ENCODE peak calls at places on chromosomes 16 and 17, in five cellular contexts. M is neural crest cell, A is RWPE1, W is A172, J is GM19239. S is an unnamed sample.

GRCh38 chr17:57819273-57819672 is 30.6 kb downstream of the MRPS23 start:
- DNase-seq in J (no peak), W (no peak), A (peak; percentile 24), M (no peak), S (no peak)

GRCh38 chr16:57372372-57373116 is at the start of gene CX3CL1:
- DNase-seq in J (no peak), A (no peak), W (peak; percentile 40), M (peak; percentile 69), S (no peak)

GRCh38 chr16:67022531-67023214 is 6.3 kb upstream of the CBFB start:
- DNase-seq in M (no peak), J (no peak), A (no peak), W (no peak), S (no peak)

GRCh38 chr16:75043175-75043937 is 44.5 kb downstream of the ZNRF1 start:
- DNase-seq in A (no peak), J (no peak), M (no peak), W (no peak), S (no peak)

GRCh38 chr16:88633684-88634140 is 4.7 kb upstream of the IL17C start:
- DNase-seq in M (no peak), W (peak; percentile 51), A (no peak), J (peak; percentile 85), S (no peak)

GRCh38 chr17:79011451-79012147 is 2.0 kb upstream of the CANT1 start:
- DNase-seq in A (no peak), W (peak; percentile 65), J (no peak), M (no peak), S (no peak)

GRCh38 chr16:29854520-29855100 is 8.4 kb downstream of the CDIPT start:
- DNase-seq in M (no peak), W (no peak), A (no peak), J (no peak), S (no peak)

GRCh38 chr17:77349976-77350830 is 209.4 kb downstream of the SEC14L1 start:
- DNase-seq in W (no peak), J (no peak), M (no peak), A (no peak), S (no peak)

GRCh38 chr16:3431779-3432219 is 11.5 kb downstream of the ZNF597 start:
- DNase-seq in A (no peak), W (no peak), J (no peak), M (no peak), S (no peak)

GRCh38 chr17:46818319-46818928 is at the start of gene WNT3:
- DNase-seq in A (peak; percentile 51), M (no peak), W (no peak), J (no peak), S (no peak)

GRCh38 chr17:6358131-6358530 is 76.8 kb downstream of the AIPL1 start:
- DNase-seq in M (no peak), J (no peak), A (no peak), W (no peak), S (no peak)

GRCh38 chr17:13862341-13862740 is 207.0 kb upstream of the COX10 start:
- DNase-seq in A (no peak), W (no peak), M (no peak), J (no peak), S (no peak)

GRCh38 chr17:55770220-55770870 is 19.5 kb downstream of the PCTP start:
- DNase-seq in J (peak; percentile 16), M (no peak), W (peak; percentile 61), A (peak; percentile 74), S (no peak)

GRCh38 chr16:86529160-86529559 is 18.8 kb downstream of the FOXF1 start:
- DNase-seq in J (no peak), W (peak; percentile 81), A (no peak), M (no peak), S (no peak)

GRCh38 chr16:70396209-70396904 is 42.5 kb downstream of the ST3GAL2 start:
- DNase-seq in W (peak; percentile 52), J (no peak), M (no peak), A (no peak), S (no peak)

GRCh38 chr17:81254955-81255717 is 16.0 kb downstream of the NDUFAF8 start:
- DNase-seq in W (peak; percentile 71), J (no peak), A (peak; percentile 82), M (peak; percentile 63), S (no peak)

GRCh38 chr16:927931-928330 is 42.9 kb downstream of the LMF1 start:
- DNase-seq in A (no peak), W (no peak), J (no peak), M (no peak), S (no peak)

GRCh38 chr16:15907863-15908478 is 19.6 kb upstream of the CEP20 start:
- DNase-seq in W (peak; percentile 80), J (peak; percentile 71), M (no peak), A (peak; percentile 69), S (peak; percentile 96)

GRCh38 chr17:12107905-12108304 is 87.2 kb downstream of the MAP2K4 start:
- DNase-seq in M (no peak), J (no peak), A (peak; percentile 11), W (no peak), S (no peak)

GRCh38 chr16:88737298-88738166 is 31.2 kb downstream of the CTU2 start:
- DNase-seq in W (peak; percentile 44), J (peak; percentile 95), M (peak; percentile 57), A (peak; percentile 75), S (peak; percentile 23)

GRCh38 chr16:50167603-50168002 is 14.5 kb downstream of the TENT4B start:
- DNase-seq in M (no peak), A (no peak), J (no peak), W (no peak), S (no peak)